ENCODE peak calls at places on chromosomes 12 and 14, in ten cellular contexts. Z, I, J, G, B, E, X, D, C and V are unnamed samples.

GRCh38 chr12:52091869-52092268 is 12.4 kb downstream of the SMIM41 start:
- DNase-seq in C (no peak), Z (no peak), D (no peak), B (no peak), E (no peak), G (no peak), J (no peak), I (no peak), X (peak; percentile 45), V (no peak)

GRCh38 chr12:22230280-22230794 is 104.2 kb downstream of the ST8SIA1 start:
- DNase-seq in I (no peak), B (no peak), G (no peak), Z (no peak), E (no peak), X (no peak), C (no peak), D (no peak), J (no peak), V (no peak)

GRCh38 chr12:50268482-50268881 is 14.8 kb downstream of the LIMA1 start:
- DNase-seq in G (no peak), X (no peak), C (no peak), Z (no peak), B (no peak), D (no peak), E (no peak), J (no peak), I (no peak), V (no peak)

GRCh38 chr12:29698756-29699155 is 85.0 kb downstream of the TMTC1 start:
- DNase-seq in C (no peak), X (no peak), B (no peak), J (no peak), G (no peak), D (no peak), Z (no peak), E (no peak), I (no peak), V (no peak)

GRCh38 chr12:49482095-49483051 is 56.5 kb upstream of the KCNH3 start:
- DNase-seq in G (no peak), C (no peak), Z (no peak), B (no peak), I (no peak), X (no peak), J (no peak), D (no peak), E (no peak), V (no peak)

GRCh38 chr12:1629338-1630080 is 478 bp downstream of the WNT5B start:
- DNase-seq in J (no peak), G (no peak), C (no peak), X (no peak), I (peak; percentile 19), D (no peak), E (no peak), B (no peak), Z (no peak), V (no peak)

GRCh38 chr12:53538209-53538689 is 31.0 kb upstream of the NPFF start:
- DNase-seq in E (no peak), B (no peak), I (peak; percentile 32), Z (no peak), G (peak; percentile 83), X (no peak), J (peak; percentile 50), C (no peak), D (peak; percentile 31), V (peak; percentile 78)

GRCh38 chr14:102922490-102923200 is at the start of gene AMN:
- DNase-seq in Z (no peak), B (no peak), D (no peak), X (no peak), J (no peak), G (no peak), E (no peak), I (no peak), C (no peak), V (no peak)

GRCh38 chr12:122028165-122028591 is 6.5 kb downstream of the BCL7A start:
- DNase-seq in D (no peak), J (no peak), I (no peak), B (no peak), E (no peak), G (no peak), Z (no peak), X (no peak), C (no peak), V (peak; percentile 54)

GRCh38 chr14:104268725-104269436 is 130.5 kb downstream of the KIF26A start:
- DNase-seq in I (peak; percentile 7), Z (no peak), C (no peak), J (no peak), G (no peak), D (no peak), X (peak; percentile 24), B (peak; percentile 6), E (no peak), V (peak; percentile 4)

GRCh38 chr12:54941659-54942058 is 42.9 kb downstream of the TESPA1 start:
- DNase-seq in J (no peak), D (no peak), C (no peak), E (no peak), X (no peak), G (no peak), I (no peak), B (no peak), Z (no peak), V (no peak)

GRCh38 chr12:75759842-75760260 is 248.4 kb upstream of the KRR1 start:
- DNase-seq in C (no peak), J (peak; percentile 12), E (no peak), B (no peak), Z (no peak), D (no peak), X (no peak), I (no peak), G (no peak), V (no peak)

GRCh38 chr12:10884086-10884725 is at the start of gene PRH1:
- DNase-seq in I (no peak), X (no peak), C (no peak), G (no peak), J (no peak), Z (no peak), E (no peak), B (no peak), D (no peak), V (no peak)

GRCh38 chr14:23104591-23105347 is at the start of gene CIROP:
- DNase-seq in G (no peak), X (no peak), D (no peak), E (peak; percentile 67), J (no peak), C (no peak), Z (peak; percentile 48), B (no peak), I (no peak), V (no peak)

GRCh38 chr14:60964901-60965300 is 16.0 kb downstream of the TRMT5 start:
- DNase-seq in D (no peak), B (no peak), X (no peak), E (no peak), C (no peak), Z (no peak), I (no peak), G (no peak), J (no peak), V (no peak)

GRCh38 chr12:53207042-53207441 is at the start of gene ITGB7:
- DNase-seq in X (peak; percentile 52), Z (peak; percentile 60), I (no peak), C (no peak), D (no peak), E (no peak), B (no peak), J (no peak), G (no peak), V (no peak)

GRCh38 chr12:10673660-10674384 is at the start of gene STYK1:
- DNase-seq in D (peak; percentile 60), Z (peak; percentile 79), G (peak; percentile 74), J (peak; percentile 75), I (peak; percentile 51), C (no peak), X (peak; percentile 85), E (no peak), B (peak; percentile 32), V (peak; percentile 30)

GRCh38 chr12:118357327-118358007 is 15.2 kb downstream of the TAOK3 start:
- DNase-seq in J (peak; percentile 70), X (no peak), I (peak; percentile 24), D (no peak), Z (no peak), C (no peak), B (no peak), G (no peak), E (no peak), V (peak; percentile 69)

GRCh38 chr12:49888461-49889151 is 15.1 kb downstream of the FAIM2 start:
- DNase-seq in Z (no peak), G (peak; percentile 63), D (peak; percentile 42), B (no peak), X (peak; percentile 73), E (no peak), I (peak; percentile 40), C (no peak), J (no peak), V (no peak)

GRCh38 chr12:47786662-47786974 is 13.6 kb downstream of the SLC48A1 start:
- DNase-seq in Z (no peak), G (no peak), E (no peak), B (no peak), I (no peak), X (no peak), D (no peak), C (no peak), J (no peak), V (no peak)
- H3K36me3 ChIP-seq in Z (peaks cover 90% of the 10 kb centered on the region), G (peaks cover 47% of the 10 kb centered on the region), E (peaks cover 10% of the 10 kb centered on the region), B (no peaks in the 10 kb centered on the region), I (no peaks in the 10 kb centered on the region), X (peaks cover 85% of the 10 kb centered on the region), D (peaks cover 10% of the 10 kb centered on the region), C (peaks cover 100% of the 10 kb centered on the region), J (peaks cover 46% of the 10 kb centered on the region), V (no peaks in the 10 kb centered on the region)

GRCh38 chr14:105702275-105702817 is 176.0 kb downstream of the TMEM121 start:
- DNase-seq in B (no peak), C (no peak), G (no peak), D (no peak), J (no peak), X (no peak), I (no peak), E (no peak), Z (peak; percentile 57), V (no peak)

GRCh38 chr14:105700622-105701288 is 174.4 kb downstream of the TMEM121 start:
- DNase-seq in C (no peak), G (no peak), D (no peak), E (no peak), B (no peak), J (no peak), Z (no peak), I (no peak), X (no peak), V (no peak)

GRCh38 chr14:105701456-105702274 is 175.3 kb downstream of the TMEM121 start:
- DNase-seq in E (no peak), C (no peak), Z (peak; percentile 52), J (no peak), X (no peak), D (no peak), I (no peak), B (no peak), G (no peak), V (no peak)
- TF ChIP-seq POLR2A in E (no peak), C (no peak), Z (no peak), J (no peak), X (no peak), D (no peak), I (no peak), B (no peak), G (no peak), V (no peak)

GRCh38 chr12:112266473-112266872 is 115.8 kb downstream of the HECTD4 start:
- DNase-seq in X (no peak), J (no peak), I (no peak), D (no peak), C (no peak), Z (no peak), B (no peak), E (no peak), G (no peak), V (no peak)
- H3K4me1 ChIP-seq in X (no peaks in the 10 kb centered on the region), J (no peaks in the 10 kb centered on the region), I (no peaks in the 10 kb centered on the region), D (no peaks in the 10 kb centered on the region), C (no peaks in the 10 kb centered on the region), Z (no peaks in the 10 kb centered on the region), B (no peaks in the 10 kb centered on the region), E (no peaks in the 10 kb centered on the region), G (no peaks in the 10 kb centered on the region), V (no peaks in the 10 kb centered on the region)

GRCh38 chr12:109202770-109203169 is 86.4 kb downstream of the ACACB start:
- DNase-seq in X (no peak), Z (no peak), I (no peak), G (no peak), J (no peak), C (no peak), E (no peak), B (no peak), D (no peak), V (no peak)
- H3K36me3 ChIP-seq in X (peaks cover 61% of the 10 kb centered on the region), Z (peaks cover 76% of the 10 kb centered on the region), I (peaks cover 5% of the 10 kb centered on the region), G (no peaks in the 10 kb centered on the region), J (no peaks in the 10 kb centered on the region), C (peaks cover 99% of the 10 kb centered on the region), E (no peaks in the 10 kb centered on the region), B (no peaks in the 10 kb centered on the region), D (no peaks in the 10 kb centered on the region), V (no peaks in the 10 kb centered on the region)